ENCODE peak calls at places on chromosomes 6 and 20, in seven cellular contexts. Z is left ventricle myocardium inferior; T is colonic mucosa; K is sigmoid colon; L is hepatocyte; B is heart right ventricle; U is CD8-positive, alpha-beta T cell. Y is an unnamed sample.

GRCh38 chr20:26295006-26295405 is 598.4 kb upstream of the ZNF337 start:
- DNase-seq in Z (no peak), T (no peak), K (no peak), L (no peak), B (no peak), U (no peak), Y (no peak)

GRCh38 chr20:29300579-29301551 is 1956.6 kb upstream of the DEFB115 start:
- DNase-seq in Z (no peak), T (no peak), K (peak), L (no peak), B (no peak), U (no peak), Y (no peak)

GRCh38 chr6:27297857-27298730 is 14.0 kb downstream of the POM121L2 start:
- DNase-seq in Z (no peak), T (no peak), K (no peak), L (peak), B (no peak), U (no peak), Y (peak)

GRCh38 chr20:1462834-1463233 is 3.8 kb downstream of the NSFL1C start:
- DNase-seq in Z (no peak), T (no peak), K (no peak), L (no peak), B (no peak), U (no peak), Y (no peak)

GRCh38 chr20:44209691-44210421 is 715 bp downstream of the OSER1 start:
- DNase-seq in Z (no peak), T (peak), K (no peak), L (peak), B (no peak), U (no peak), Y (peak)

GRCh38 chr6:106495014-106495413 is 134.3 kb downstream of the RTN4IP1 start:
- DNase-seq in Z (no peak), T (no peak), K (no peak), L (no peak), B (no peak), U (no peak), Y (no peak)

GRCh38 chr6:7073810-7074525 is 33.8 kb upstream of the RREB1 start:
- DNase-seq in Z (no peak), T (peak), K (no peak), L (no peak), B (peak), U (peak), Y (no peak)

GRCh38 chr20:58715709-58716475 is 23.3 kb downstream of the NPEPL1 start:
- DNase-seq in Z (peak), T (peak), K (peak), L (peak), B (no peak), U (no peak), Y (no peak)

GRCh38 chr20:12677925-12678324 is 330.8 kb upstream of the SPTLC3 start:
- DNase-seq in Z (no peak), T (no peak), K (no peak), L (no peak), B (no peak), U (no peak), Y (no peak)

GRCh38 chr6:74117113-74117512 is 421.1 kb downstream of the CD109 start:
- DNase-seq in Z (no peak), T (no peak), K (no peak), L (no peak), B (no peak), U (no peak), Y (no peak)

GRCh38 chr20:49447364-49447763 is 35.1 kb downstream of the KCNB1 start:
- DNase-seq in Z (no peak), T (no peak), K (peak), L (no peak), B (no peak), U (no peak), Y (no peak)
- H3K27ac ChIP-seq in Z (peak), T (no peak), K (peak), L (peak), B (peak), U (no peak), Y (no peak)

GRCh38 chr6:40804905-40805304 is 217.7 kb upstream of the LRFN2 start:
- DNase-seq in Z (no peak), T (no peak), K (no peak), L (no peak), B (no peak), U (no peak), Y (no peak)
- TF ChIP-seq CTCF in Z (peak), T (no peak), K (no peak), L (peak), B (peak), U (no peak), Y (peak)

GRCh38 chr6:32116674-32117073 is 7.5 kb upstream of the TNXB start:
- DNase-seq in Z (no peak), T (no peak), K (no peak), L (no peak), B (no peak), U (no peak), Y (no peak)

GRCh38 chr6:32114853-32115252 is 5.7 kb upstream of the TNXB start:
- DNase-seq in Z (no peak), T (no peak), K (peak), L (peak), B (no peak), U (no peak), Y (no peak)

GRCh38 chr6:32115623-32116022 is 6.5 kb upstream of the TNXB start:
- DNase-seq in Z (no peak), T (no peak), K (no peak), L (no peak), B (no peak), U (no peak), Y (no peak)

GRCh38 chr6:32118782-32119628 is 9.0 kb downstream of the ATF6B start:
- DNase-seq in Z (peak), T (peak), K (peak), L (peak), B (peak), U (peak), Y (peak)

DNA sequence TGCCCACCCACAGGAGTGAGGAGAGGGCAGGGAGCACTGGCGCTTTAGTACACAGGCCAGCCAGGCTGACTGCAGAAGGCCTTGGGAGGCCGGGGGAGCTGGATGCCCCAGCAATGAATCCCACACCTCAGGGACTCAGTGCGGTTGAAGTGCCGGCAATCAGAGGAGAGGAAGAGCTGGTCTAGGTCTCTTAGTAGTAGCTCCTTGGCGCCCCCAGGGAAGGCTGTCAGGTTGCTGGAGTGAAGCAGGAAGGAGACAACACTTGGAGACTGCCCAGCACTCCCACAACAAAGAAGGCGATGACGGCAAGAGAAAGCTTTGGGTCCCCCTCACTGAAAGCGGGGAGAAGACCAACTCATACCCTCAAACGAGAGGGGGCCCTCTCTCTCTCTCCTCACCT is 8.3 kb upstream of the TNXB start:
- DNase-seq in Z (no peak), T (no peak), K (no peak), L (no peak), B (no peak), U (no peak), Y (no peak)
- H3K27ac ChIP-seq in Z (no peak), T (no peak), K (no peak), L (no peak), B (no peak), U (no peak), Y (no peak)

DNA sequence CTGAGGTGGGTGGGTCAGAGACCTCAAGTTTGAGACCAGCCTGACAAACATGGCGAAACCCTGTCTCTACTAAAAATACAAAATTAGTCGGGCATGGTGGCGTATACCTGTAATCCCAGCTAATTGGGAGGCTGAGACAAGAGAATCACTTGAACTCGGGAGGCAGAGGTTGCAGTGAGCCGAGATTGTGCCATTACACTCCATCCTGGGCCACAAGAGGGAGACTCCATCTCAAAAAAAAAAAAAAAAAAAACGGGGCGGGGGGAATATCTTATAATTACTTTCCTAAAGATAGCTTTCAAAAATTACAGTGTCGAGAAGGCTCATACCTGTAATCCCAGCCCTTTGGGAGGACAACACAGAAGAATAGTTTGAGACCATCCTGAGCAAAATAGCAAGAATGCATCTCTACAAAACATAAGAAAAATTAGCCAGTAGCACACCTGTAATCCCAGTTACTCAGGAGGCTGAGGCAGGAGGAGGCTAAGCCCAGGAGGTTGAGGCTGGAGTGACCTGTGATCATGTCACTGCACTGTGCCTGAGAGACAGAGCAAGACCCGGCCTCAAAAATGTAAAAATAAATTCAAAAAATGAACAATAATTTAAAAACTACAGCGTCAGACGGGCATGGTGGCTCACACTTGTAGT is 25.8 kb downstream of the CBFA2T2 start:
- DNase-seq in Z (no peak), T (no peak), K (no peak), L (no peak), B (no peak), U (no peak), Y (no peak)
- TF ChIP-seq CTCF in Z (no peak), T (no peak), K (no peak), L (peak), B (no peak), U (peak), Y (peak)

GRCh38 chr6:1773697-1774096 is 164.0 kb downstream of the FOXC1 start:
- DNase-seq in Z (no peak), T (no peak), K (no peak), L (no peak), B (no peak), U (no peak), Y (no peak)
- H3K27ac ChIP-seq in Z (no peak), T (no peak), K (no peak), L (no peak), B (no peak), U (no peak), Y (no peak)

GRCh38 chr6:29942275-29943052 is at the start of gene HLA-A:
- DNase-seq in Z (peak), T (peak), K (peak), L (peak), B (peak), U (peak), Y (peak)
- TF ChIP-seq CTCF in Z (no peak), T (no peak), K (no peak), L (no peak), B (no peak), U (no peak), Y (no peak)

DNA sequence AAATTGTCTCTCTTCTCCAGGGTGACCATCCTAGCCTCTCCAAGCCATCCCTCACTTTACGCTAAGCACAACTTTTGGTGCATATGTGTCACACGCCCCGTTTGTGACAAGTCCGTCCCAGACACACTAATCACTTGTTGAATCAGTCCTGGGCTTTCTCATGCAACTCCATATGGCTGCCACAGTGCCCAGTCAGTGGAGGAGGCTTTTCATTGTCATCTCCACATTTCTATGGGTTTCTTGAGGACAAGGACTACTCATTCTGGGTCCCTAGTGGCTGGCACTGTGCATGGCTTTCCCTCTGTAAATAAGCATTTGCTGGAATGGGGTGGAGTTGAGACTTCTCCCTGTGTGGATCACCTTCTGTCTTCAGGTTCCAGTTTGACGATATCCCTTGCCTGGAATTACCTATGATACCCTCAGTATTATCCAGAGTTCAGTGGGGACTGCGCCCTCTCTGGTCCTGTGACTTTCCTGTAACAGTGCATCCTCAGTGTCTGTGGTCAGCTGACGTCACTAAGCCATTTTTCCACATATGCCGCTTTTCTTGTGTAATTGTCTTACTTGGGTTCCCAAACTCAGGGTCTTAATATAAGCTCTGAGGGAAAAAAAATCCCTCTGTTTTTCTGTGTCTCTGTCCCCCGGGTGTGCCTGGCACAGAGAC is 59.8 kb upstream of the MYL9 start:
- DNase-seq in Z (no peak), T (no peak), K (no peak), L (no peak), B (no peak), U (no peak), Y (no peak)
- H3K27ac ChIP-seq in Z (peak), T (no peak), K (peak), L (no peak), B (peak), U (no peak), Y (peak)

DNA sequence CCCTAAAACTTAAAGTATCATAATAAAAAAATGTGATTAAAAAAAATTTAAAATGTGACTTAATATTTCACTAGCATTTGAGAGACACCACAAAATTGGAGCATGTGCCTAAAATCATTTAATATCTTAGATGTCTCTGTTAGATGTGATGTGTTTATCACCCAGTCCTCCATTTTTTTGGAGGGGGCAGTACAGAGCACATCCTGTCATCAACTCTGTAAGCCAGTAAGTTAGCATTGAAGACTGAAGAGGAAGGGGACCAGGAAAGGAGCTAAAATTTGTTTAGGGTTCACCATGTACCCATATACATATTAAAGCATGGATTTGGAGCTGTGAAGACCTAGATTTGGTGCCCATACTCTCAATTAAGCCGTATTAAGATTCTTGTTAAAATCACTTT is 30.7 kb upstream of the ADIG start:
- DNase-seq in Z (no peak), T (no peak), K (no peak), L (no peak), B (no peak), U (no peak), Y (no peak)
- TF ChIP-seq CTCF in Z (no peak), T (no peak), K (no peak), L (no peak), B (no peak), U (no peak), Y (no peak)